ENCODE peak calls at places on chromosome 14, in six cellular contexts. H is CD8-positive, alpha-beta T cell; M is GM23248; J is stimulated activated CD8-positive, alpha-beta memory T cell treated with anti-CD3 and anti-CD28 coated beads, Interleukin-15, amount 100 ng/mL, for 4 hours; B is activated T-helper 1 cell treated with anti-CD3 and anti-CD28 coated beads, Interleukin-2, amount 50 U/mL, for 16 hours; T is A172. K is an unnamed sample.
A peak's percentile ranks its signal among the peaks of the same experiment; 100 is the strongest.

GRCh38 chr14:55707365-55707804 is 127.4 kb downstream of the KTN1 start:
- DNase-seq in H (no peak), M (peak; percentile 78), J (no peak), B (no peak), T (peak; percentile 13), K (peak; percentile 44)

GRCh38 chr14:34794941-34795340 is 80.2 kb downstream of the BAZ1A start:
- DNase-seq in H (no peak), M (peak; percentile 7), J (no peak), B (no peak), T (no peak), K (no peak)

GRCh38 chr14:101243587-101244338 is 317.5 kb upstream of the DIO3 start:
- DNase-seq in H (no peak), M (no peak), J (no peak), B (no peak), T (no peak), K (no peak)

GRCh38 chr14:79661762-79662161 is 549.5 kb downstream of the DIO2 start:
- DNase-seq in H (no peak), M (no peak), J (no peak), B (no peak), T (peak; percentile 56), K (peak; percentile 58)

GRCh38 chr14:75794615-75795038 is 133.6 kb downstream of the TTLL5 start:
- DNase-seq in H (no peak), M (peak; percentile 74), J (no peak), B (no peak), T (peak; percentile 11), K (peak; percentile 60)

GRCh38 chr14:89201645-89202044 is 215.4 kb downstream of the FOXN3 start:
- DNase-seq in H (no peak), M (no peak), J (no peak), B (no peak), T (no peak), K (no peak)

GRCh38 chr14:91244501-91244901 is at the start of gene GPR68:
- DNase-seq in H (peak; percentile 38), M (peak; percentile 92), J (no peak), B (no peak), T (peak; percentile 50), K (no peak)

GRCh38 chr14:76883437-76883836 is 57.2 kb downstream of the LRRC74A start:
- DNase-seq in H (no peak), M (no peak), J (no peak), B (no peak), T (no peak), K (no peak)

GRCh38 chr14:39626589-39627576 is 194.7 kb upstream of the FBXO33 start:
- DNase-seq in H (no peak), M (no peak), J (no peak), B (no peak), T (no peak), K (no peak)

GRCh38 chr14:51507556-51508511 is 143.9 kb upstream of the FRMD6 start:
- DNase-seq in H (no peak), M (peak; percentile 66), J (no peak), B (no peak), T (peak; percentile 29), K (no peak)

GRCh38 chr14:106417224-106418049 is 891.1 kb downstream of the TMEM121 start:
- DNase-seq in H (peak; percentile 92), M (peak; percentile 14), J (peak; percentile 29), B (peak; percentile 69), T (peak; percentile 7), K (peak; percentile 65)

GRCh38 chr14:30355431-30355913 is 203.5 kb upstream of the G2E3 start:
- DNase-seq in H (no peak), M (no peak), J (no peak), B (no peak), T (peak; percentile 2), K (no peak)

GRCh38 chr14:48943913-48944312 is 642.3 kb downstream of the RPS29 start:
- DNase-seq in H (no peak), M (peak; percentile 4), J (no peak), B (no peak), T (no peak), K (no peak)

GRCh38 chr14:98946995-98947394 is 325.0 kb downstream of the BCL11B start:
- DNase-seq in H (no peak), M (peak; percentile 2), J (no peak), B (no peak), T (no peak), K (no peak)

GRCh38 chr14:51014086-51014485 is 69.8 kb upstream of the PYGL start:
- DNase-seq in H (no peak), M (peak; percentile 93), J (no peak), B (no peak), T (peak; percentile 66), K (peak; percentile 69)

GRCh38 chr14:50675597-50675996 is 7.5 kb upstream of the SAV1 start:
- DNase-seq in H (no peak), M (peak; percentile 20), J (no peak), B (no peak), T (peak; percentile 13), K (peak; percentile 49)

GRCh38 chr14:50882932-50883826 is 11.3 kb downstream of the ABHD12B start:
- DNase-seq in H (no peak), M (no peak), J (no peak), B (no peak), T (no peak), K (no peak)

K was measured in HT1080.